ENCODE peak calls at places on chromosomes 4 and X, in nine cellular contexts. V is WERI-Rb-1, D is choroid plexus epithelial cell, S is MM.1S, W is cardiac muscle cell, Z is left ventricle myocardium inferior, B is body of pancreas, X is epithelial cell of esophagus, L is fibroblast of mammary gland. G is an unnamed sample.

GRCh38 chr4:7559741-7560376 is 125.1 kb upstream of the PSAPL1 start:
- DNase-seq in B (peak), W (no peak), V (no peak), D (no peak), Z (no peak), X (no peak), L (no peak), S (no peak), G (no peak)

GRCh38 chrX:116427976-116428375 is 8.4 kb upstream of the SLC6A14 start:
- DNase-seq in X (no peak), D (no peak), B (no peak), Z (no peak), S (no peak), L (no peak), V (no peak), W (no peak), G (no peak)

GRCh38 chr4:28709821-28710330 is 1849.2 kb downstream of the STIM2 start:
- DNase-seq in D (peak), X (peak), S (no peak), V (no peak), B (no peak), Z (no peak), L (peak), W (peak), G (no peak)

GRCh38 chr4:1628892-1629703 is 55.0 kb downstream of the FAM53A start:
- DNase-seq in W (peak), S (peak), D (peak), V (peak), X (no peak), L (peak), Z (peak), B (peak), G (no peak)

GRCh38 chrX:39840141-39841126 is 257.3 kb downstream of the BCOR start:
- DNase-seq in Z (no peak), W (no peak), D (no peak), B (no peak), V (peak), S (no peak), L (no peak), X (no peak), G (no peak)

GRCh38 chrX:36961590-36961989 is 46.6 kb upstream of the FAM47C start:
- DNase-seq in X (no peak), D (no peak), W (no peak), Z (no peak), S (no peak), V (no peak), B (no peak), L (no peak), G (no peak)

GRCh38 chrX:70001269-70001668 is 48.5 kb downstream of the AWAT2 start:
- DNase-seq in X (no peak), W (peak), S (no peak), B (no peak), D (no peak), L (peak), V (no peak), Z (peak), G (no peak)

GRCh38 chr4:33060873-33061542 is 2340.8 kb downstream of the PCDH7 start:
- DNase-seq in W (peak), L (peak), Z (no peak), D (peak), V (peak), X (peak), B (peak), S (peak), G (no peak)

GRCh38 chr4:182916483-182917181 is 554 bp downstream of the DCTD start:
- DNase-seq in V (peak), L (peak), Z (peak), D (peak), X (peak), W (peak), B (peak), S (peak), G (no peak)

GRCh38 chrX:45788941-45789348 is 588.3 kb upstream of the DIPK2B start:
- DNase-seq in V (no peak), B (no peak), D (no peak), Z (peak), L (peak), S (no peak), X (peak), W (peak), G (no peak)

GRCh38 chr4:19239565-19239964 is 1012.1 kb upstream of the SLIT2 start:
- DNase-seq in S (no peak), B (no peak), D (peak), Z (no peak), L (peak), V (no peak), W (peak), X (peak), G (no peak)

GRCh38 chr4:109672173-109672572 is 31.1 kb downstream of the CASP6 start:
- DNase-seq in X (no peak), W (peak), V (no peak), L (no peak), S (no peak), D (peak), B (no peak), Z (no peak), G (no peak)

DNA sequence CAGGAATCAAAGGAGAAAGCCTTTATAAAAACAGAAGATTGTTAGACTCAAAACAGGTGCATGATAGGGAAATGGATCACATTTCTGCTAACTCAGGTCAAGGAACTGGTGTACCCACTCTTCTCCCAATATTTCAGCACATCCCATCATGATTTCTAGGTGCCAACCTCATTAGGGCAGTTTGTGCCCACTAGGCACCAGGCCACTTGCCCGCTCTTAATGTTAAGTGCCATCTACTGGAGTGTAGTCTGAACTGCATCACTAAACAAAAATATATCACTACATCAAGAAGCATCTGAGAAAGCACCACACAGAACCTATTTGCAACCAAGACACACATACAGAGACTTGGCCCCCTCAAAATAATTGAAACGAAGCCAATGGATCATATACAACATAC is 140.4 kb upstream of the GRID2 start:
- DNase-seq in D (peak), X (peak), V (no peak), S (peak), B (no peak), Z (no peak), W (peak), L (peak), G (no peak)
- TF ChIP-seq CTCF in D (peak), X (peak), V (peak), S (peak), B (peak), Z (no peak), W (peak), L (peak), G (no peak)

GRCh38 chr4:23001478-23001877 is 308.7 kb downstream of the GBA3 start:
- DNase-seq in Z (no peak), V (no peak), D (no peak), B (no peak), W (no peak), L (no peak), X (no peak), S (no peak), G (no peak)

GRCh38 chr4:22997358-22998224 is 304.9 kb downstream of the GBA3 start:
- DNase-seq in D (no peak), W (no peak), S (no peak), V (no peak), X (no peak), B (no peak), L (no peak), Z (no peak), G (no peak)

DNA sequence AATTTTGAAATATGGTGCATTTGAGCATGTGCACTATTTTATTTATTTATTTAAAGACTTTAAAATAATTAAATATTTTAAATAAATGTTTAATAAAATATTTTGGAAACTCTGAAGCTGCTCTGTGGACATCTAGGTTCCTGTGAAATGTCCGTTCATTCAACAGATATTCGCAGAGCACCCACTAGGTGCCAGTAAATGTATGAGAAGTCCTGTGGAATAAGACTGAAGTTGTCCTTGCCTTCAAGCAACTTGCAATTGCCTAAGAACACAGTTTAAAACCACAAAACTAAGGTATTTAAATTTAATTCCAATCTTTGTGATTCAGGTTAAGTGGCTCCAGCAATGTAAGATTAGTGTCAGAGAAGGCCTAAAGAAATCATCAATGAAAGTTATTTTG is 306.7 kb downstream of the GBA3 start:
- DNase-seq in W (no peak), V (peak), Z (no peak), S (no peak), D (no peak), L (no peak), B (no peak), X (no peak), G (no peak)
- TF ChIP-seq CTCF in W (no peak), V (peak), Z (no peak), S (no peak), D (no peak), L (no peak), B (no peak), X (no peak), G (no peak)

DNA sequence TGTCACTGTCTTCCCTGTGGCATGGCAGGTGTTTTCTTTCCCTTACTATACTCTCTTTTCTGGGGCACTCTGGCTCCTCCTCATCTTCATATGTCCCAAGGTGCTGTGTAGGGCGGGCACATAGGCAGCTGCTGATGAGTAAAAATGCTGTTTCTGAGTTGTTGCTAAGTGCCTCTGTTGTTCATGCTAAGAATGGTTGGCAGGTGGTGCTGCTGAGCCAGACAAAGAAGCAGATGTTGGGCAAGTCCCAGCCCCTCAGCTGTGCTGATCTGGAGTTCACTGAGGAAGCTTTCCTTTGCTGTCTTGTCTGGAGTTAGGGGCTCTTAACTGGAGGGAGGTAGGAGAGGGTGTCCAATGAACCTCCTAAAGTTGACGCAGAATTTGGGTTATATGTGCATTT is 40.6 kb downstream of the HADH start:
- DNase-seq in Z (no peak), L (peak), X (peak), B (peak), W (peak), S (peak), D (peak), V (peak), G (no peak)
- TF ChIP-seq CTCF in Z (peak), L (peak), X (peak), B (peak), W (peak), S (peak), D (peak), V (peak), G (no peak)

DNA sequence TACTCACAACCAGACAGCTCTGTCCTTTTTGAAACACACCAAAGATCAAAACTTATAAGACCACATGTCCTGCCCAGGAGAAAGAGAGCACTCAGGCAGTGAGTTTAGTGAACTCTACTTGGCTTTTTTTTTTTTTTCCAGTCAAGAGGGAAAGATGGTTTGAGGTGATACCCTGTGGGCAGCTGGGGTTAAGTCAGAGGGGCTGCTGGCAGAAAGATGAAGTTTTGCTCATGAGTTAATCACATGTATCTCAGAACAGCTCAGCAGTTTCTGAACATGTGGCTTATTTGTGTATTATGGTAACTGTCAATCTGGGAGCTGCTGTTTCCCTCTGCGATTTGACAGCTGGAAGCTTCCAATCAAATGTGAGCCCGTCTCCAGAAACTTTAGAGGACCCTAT is 56.4 kb upstream of the MAP3K15 start:
- DNase-seq in B (no peak), X (no peak), W (no peak), V (no peak), Z (no peak), D (no peak), S (peak), L (no peak), G (no peak)
- TF ChIP-seq CTCF in B (no peak), X (no peak), W (no peak), V (no peak), Z (no peak), D (no peak), S (no peak), L (no peak), G (no peak)